ENCODE peak calls at places on chromosomes 12 and 14, in seven cellular contexts. Q is kidney glomerular epithelial cell; Y is activated T-helper 1 cell treated with Interleukin-2 at 50 U/mL for 16 hours; G is caudate nucleus; X is activated naive CD8-positive, alpha-beta T cell treated with anti-CD3 and anti-CD28 coated beads, Interleukin-2, amount 50 U/mL, for 16 hours; N is thoracic aorta; W is stimulated activated CD4-positive, alpha-beta T cell treated with anti-CD3 and anti-CD28 coated beads, Interleukin-2, amount 100 ng/mL, for 48 hours. E is an unnamed sample.

GRCh38 chr14:89646971-89647370 is 229.9 kb upstream of the FOXN3 start:
- DNase-seq in X (no peak), G (no peak), W (no peak), Q (no peak), Y (no peak), N (no peak), E (no peak)

GRCh38 chr12:74963867-74964331 is 245.7 kb downstream of the KCNC2 start:
- DNase-seq in W (no peak), N (no peak), Q (peak), X (no peak), Y (no peak), G (no peak), E (no peak)

GRCh38 chr12:3869860-3870259 is 3.3 kb downstream of the PARP11 start:
- DNase-seq in W (no peak), N (no peak), G (no peak), X (no peak), Q (no peak), Y (no peak), E (peak)

GRCh38 chr12:30990316-30990715 is 63.8 kb downstream of the TSPAN11 start:
- DNase-seq in Q (no peak), W (no peak), Y (no peak), N (no peak), X (no peak), G (no peak), E (no peak)

GRCh38 chr14:69719501-69719951 is 47.4 kb upstream of the SRSF5 start:
- DNase-seq in Y (no peak), N (no peak), Q (peak), X (no peak), W (no peak), G (no peak), E (no peak)

GRCh38 chr14:90979451-90979850 is 81.0 kb downstream of the RPS6KA5 start:
- DNase-seq in W (no peak), Y (no peak), G (no peak), X (no peak), N (no peak), Q (no peak), E (no peak)

GRCh38 chr12:94614288-94614721 is 36.1 kb downstream of the TMCC3 start:
- DNase-seq in W (no peak), X (no peak), N (no peak), Y (no peak), Q (peak), G (peak), E (no peak)

GRCh38 chr14:101561145-101561896 is at the start of gene DIO3:
- DNase-seq in G (no peak), X (no peak), N (no peak), Y (no peak), W (no peak), Q (no peak), E (no peak)

GRCh38 chr12:27785882-27786570 is 6.0 kb upstream of the MANSC4 start:
- DNase-seq in W (no peak), Q (no peak), G (no peak), N (no peak), Y (no peak), X (no peak), E (no peak)